ENCODE peak calls at places on chromosome 15, in seven cellular contexts. H, E, T, R, N, X and F are unnamed samples.

GRCh38 chr15:81069356-81069755 is 64.7 kb upstream of the CFAP161 start:
- DNase-seq in T (no peak), N (no peak), X (no peak), H (no peak), R (no peak), E (no peak), F (no peak)

GRCh38 chr15:90036806-90037509 is 35.8 kb downstream of the ZNF710 start:
- DNase-seq in X (no peak), T (no peak), R (no peak), E (no peak), N (no peak), H (no peak), F (no peak)

GRCh38 chr15:100861511-100861991 is 18.1 kb upstream of the ALDH1A3 start:
- DNase-seq in X (no peak), H (no peak), E (no peak), R (no peak), N (no peak), T (no peak), F (no peak)

GRCh38 chr15:76337739-76338554 is 1.4 kb downstream of the ISL2 start:
- DNase-seq in X (peak), E (no peak), T (no peak), N (no peak), R (no peak), H (no peak), F (no peak)

GRCh38 chr15:87368511-87368910 is 888.0 kb downstream of the NTRK3 start:
- DNase-seq in R (no peak), H (no peak), T (no peak), E (no peak), X (no peak), N (no peak), F (no peak)

GRCh38 chr15:100734606-100735005 is 132.2 kb downstream of the ASB7 start:
- DNase-seq in N (no peak), E (peak), X (no peak), T (no peak), H (no peak), R (no peak), F (no peak)

GRCh38 chr15:33789141-33789540 is 179.2 kb upstream of the CHRM5 start:
- DNase-seq in X (no peak), H (no peak), R (no peak), N (no peak), T (no peak), E (peak), F (no peak)

GRCh38 chr15:43134157-43134637 is 811 bp downstream of the TMEM62 start:
- DNase-seq in T (no peak), R (no peak), X (peak), E (peak), H (no peak), N (no peak), F (peak)

GRCh38 chr15:90082140-90082713 is 20.0 kb downstream of the IDH2 start:
- DNase-seq in N (no peak), X (no peak), R (peak), T (no peak), H (no peak), E (no peak), F (no peak)

GRCh38 chr15:90572893-90573292 is 43.2 kb downstream of the CRTC3 start:
- DNase-seq in X (no peak), E (no peak), T (no peak), N (no peak), H (no peak), R (no peak), F (no peak)

GRCh38 chr15:31867536-31868442 is 162.5 kb upstream of the CHRNA7 start:
- DNase-seq in E (no peak), R (peak), T (peak), N (peak), X (peak), H (peak), F (peak)

GRCh38 chr15:73051402-73051810 is 857 bp upstream of the NEO1 start:
- DNase-seq in T (peak), X (peak), N (no peak), E (peak), H (no peak), R (no peak), F (no peak)

GRCh38 chr15:67174864-67175573 is 79.4 kb downstream of the AAGAB start:
- DNase-seq in R (no peak), E (peak), X (peak), H (no peak), T (peak), N (no peak), F (peak)

GRCh38 chr15:101775136-101775535 is 28.2 kb upstream of the OR4F6 start:
- DNase-seq in H (no peak), R (no peak), E (no peak), T (no peak), N (no peak), X (no peak), F (no peak)

GRCh38 chr15:85316244-85316934 is 64.0 kb upstream of the AKAP13 start:
- DNase-seq in T (no peak), R (no peak), E (no peak), X (peak), H (no peak), N (no peak), F (peak)

GRCh38 chr15:75596703-75597345 is 17.7 kb upstream of the PTPN9 start:
- DNase-seq in R (no peak), E (no peak), X (no peak), T (peak), H (no peak), N (no peak), F (no peak)

GRCh38 chr15:31803388-31803884 is 226.9 kb upstream of the CHRNA7 start:
- DNase-seq in T (no peak), X (no peak), E (no peak), N (no peak), R (no peak), H (no peak), F (no peak)

GRCh38 chr15:100713163-100713867 is 110.9 kb downstream of the ASB7 start:
- DNase-seq in E (no peak), H (no peak), R (no peak), T (no peak), N (peak), X (peak), F (no peak)

GRCh38 chr15:25801586-25802284 is 61.4 kb downstream of the ATP10A start:
- DNase-seq in E (no peak), N (no peak), T (no peak), R (no peak), X (no peak), H (no peak), F (no peak)

GRCh38 chr15:20341901-20342605 is 199.5 kb downstream of the GOLGA6L6 start:
- DNase-seq in E (no peak), X (no peak), H (no peak), R (peak), N (peak), T (peak), F (no peak)

GRCh38 chr15:66563566-66564110 is 2.2 kb downstream of the LCTL start:
- DNase-seq in H (no peak), N (no peak), T (no peak), R (no peak), E (no peak), X (no peak), F (no peak)

GRCh38 chr15:99424978-99425665 is 140.7 kb upstream of the MEF2A start:
- DNase-seq in N (no peak), R (no peak), H (no peak), E (no peak), T (no peak), X (peak), F (peak)

GRCh38 chr15:75918135-75918534 is 14.5 kb downstream of the FBXO22 start:
- DNase-seq in E (no peak), T (no peak), X (no peak), R (no peak), H (no peak), N (no peak), F (no peak)